ENCODE peak calls at places on chromosomes 6 and 20, in five cellular contexts. X is adrenal gland; P is CD4-positive, alpha-beta T cell; C is neural crest cell; V is endothelial cell of umbilical vein. Y is an unnamed sample.

GRCh38 chr6:74609857-74610256 is 596.0 kb downstream of the COL12A1 start:
- DNase-seq in X (no peak), P (no peak), C (no peak), V (peak; percentile 75), Y (no peak)

GRCh38 chr6:26175428-26176181 is 88.4 kb downstream of the HFE start:
- DNase-seq in X (no peak), P (peak; percentile 30), C (peak; percentile 32), V (peak; percentile 85), Y (no peak)

GRCh38 chr6:9484091-9484490 is 930.8 kb downstream of the TFAP2A start:
- DNase-seq in X (no peak), P (no peak), C (no peak), V (peak; percentile 41), Y (no peak)

GRCh38 chr6:6973721-6974120 is 134.0 kb upstream of the RREB1 start:
- DNase-seq in X (no peak), P (no peak), C (no peak), V (no peak), Y (no peak)

GRCh38 chr20:33827629-33828325 is 16.6 kb downstream of the CHMP4B start:
- DNase-seq in X (no peak), P (no peak), C (no peak), V (no peak), Y (no peak)

GRCh38 chr6:16392010-16392409 is 153.6 kb downstream of the GMPR start:
- DNase-seq in X (peak; percentile 90), P (no peak), C (no peak), V (no peak), Y (no peak)

GRCh38 chr20:39282619-39283092 is 320.5 kb downstream of the DHX35 start:
- DNase-seq in X (no peak), P (no peak), C (no peak), V (no peak), Y (no peak)

GRCh38 chr6:25263602-25264001 is 15.6 kb upstream of the CARMIL1 start:
- DNase-seq in X (no peak), P (no peak), C (no peak), V (no peak), Y (no peak)

GRCh38 chr20:18543932-18544331 is 23.3 kb upstream of the SMIM26 start:
- DNase-seq in X (no peak), P (no peak), C (no peak), V (no peak), Y (no peak)

GRCh38 chr6:160661129-160661723 is 2.8 kb downstream of the LPA start:
- DNase-seq in X (no peak), P (no peak), C (no peak), V (no peak), Y (no peak)

GRCh38 chr6:137819740-137820139 is 47.3 kb upstream of the TNFAIP3 start:
- DNase-seq in X (no peak), P (no peak), C (no peak), V (peak; percentile 39), Y (no peak)

GRCh38 chr20:14344746-14345145 is 7.3 kb upstream of the FLRT3 start:
- DNase-seq in X (no peak), P (no peak), C (no peak), V (no peak), Y (no peak)

GRCh38 chr6:1297746-1298145 is 14.2 kb upstream of the FOXQ1 start:
- DNase-seq in X (no peak), P (no peak), C (no peak), V (no peak), Y (no peak)

GRCh38 chr6:52697903-52698302 is 27.0 kb downstream of the TMEM14A start:
- DNase-seq in X (no peak), P (no peak), C (no peak), V (peak; percentile 14), Y (no peak)
- TF ChIP-seq CTCF in X (no peak), P (no peak), C (no peak), V (no peak), Y (peak; percentile 9)

DNA sequence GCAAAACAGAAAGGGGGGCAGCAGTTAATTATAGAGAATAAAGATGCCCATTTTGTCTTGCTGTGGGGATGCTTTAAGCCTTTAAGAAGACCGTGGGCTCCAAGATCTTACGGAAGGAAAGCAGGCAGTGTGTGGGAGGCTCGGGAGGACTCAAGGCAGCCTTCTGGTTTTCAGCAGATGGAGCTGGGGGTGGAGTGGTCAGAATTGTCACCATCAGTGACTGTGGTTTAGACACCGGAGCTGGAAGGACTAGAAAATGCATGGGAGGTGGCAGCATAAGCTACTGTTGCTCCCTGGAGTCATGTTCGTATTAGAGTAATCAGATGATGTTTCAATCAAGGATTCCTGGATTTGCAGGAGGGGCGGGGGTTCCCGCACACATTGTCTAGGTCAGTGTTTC is 3.7 kb downstream of the PHACTR1 start:
- DNase-seq in X (no peak), P (no peak), C (no peak), V (no peak), Y (no peak)
- TF ChIP-seq CTCF in X (no peak), P (no peak), C (no peak), V (no peak), Y (no peak)

GRCh38 chr20:35601990-35602389 is 13.6 kb upstream of the SPAG4 start:
- DNase-seq in X (no peak), P (no peak), C (no peak), V (no peak), Y (no peak)

GRCh38 chr20:35603695-35604443 is 11.8 kb upstream of the SPAG4 start:
- DNase-seq in X (no peak), P (no peak), C (no peak), V (no peak), Y (no peak)

GRCh38 chr20:35606127-35606526 is 9.5 kb upstream of the SPAG4 start:
- DNase-seq in X (no peak), P (no peak), C (no peak), V (no peak), Y (no peak)

GRCh38 chr20:35602851-35603495 is 12.7 kb upstream of the SPAG4 start:
- DNase-seq in X (no peak), P (no peak), C (no peak), V (no peak), Y (no peak)

DNA sequence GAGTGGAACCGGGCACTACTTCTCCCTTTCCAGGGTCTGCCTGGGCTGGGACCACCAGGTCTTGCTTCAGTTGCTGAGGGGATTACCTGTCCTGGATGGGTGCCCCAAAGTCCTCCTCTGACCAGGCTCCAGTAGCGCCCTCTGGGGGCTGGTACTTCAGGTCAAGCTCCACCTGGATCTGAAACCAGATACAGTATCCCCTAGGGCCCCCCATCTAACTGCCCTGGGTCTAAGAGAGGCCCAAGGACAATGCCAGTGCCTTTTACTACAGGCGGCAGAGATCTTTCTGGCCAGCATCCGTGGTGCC is 11.2 kb upstream of the SPAG4 start:
- DNase-seq in X (no peak), P (no peak), C (no peak), V (peak; percentile 23), Y (no peak)
- TF ChIP-seq CTCF in X (peak; percentile 7), P (peak; percentile 19), C (no peak), V (peak; percentile 39), Y (peak; percentile 27)

GRCh38 chr20:62683136-62683535 is 25.5 kb upstream of the NTSR1 start:
- DNase-seq in X (no peak), P (no peak), C (no peak), V (no peak), Y (no peak)
- TF ChIP-seq CTCF in X (no peak), P (no peak), C (no peak), V (no peak), Y (no peak)

DNA sequence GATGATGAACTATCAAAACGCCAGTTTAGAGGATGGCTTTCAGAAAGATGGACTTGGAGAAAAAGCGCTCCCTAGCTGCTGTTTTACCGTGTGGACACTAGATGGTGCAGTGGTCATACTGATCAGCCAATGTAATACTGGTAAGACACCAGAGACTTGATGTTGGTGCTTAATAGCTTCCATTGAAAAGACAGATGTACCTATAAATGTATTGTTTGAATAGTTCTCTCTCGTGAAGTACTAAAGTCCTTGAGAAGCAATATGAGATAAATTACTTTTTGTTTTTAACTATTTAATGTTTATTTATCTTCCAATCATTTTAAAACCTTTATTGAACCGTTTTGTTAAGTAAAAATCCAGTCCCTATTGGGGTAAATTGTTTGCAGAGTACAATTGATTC is 63.9 kb upstream of the FUCA2 start:
- DNase-seq in X (peak; percentile 86), P (peak; percentile 22), C (peak; percentile 61), V (peak; percentile 78), Y (peak; percentile 22)
- TF ChIP-seq CTCF in X (peak; percentile 94), P (peak; percentile 85), C (peak; percentile 97), V (peak; percentile 71), Y (peak; percentile 88)

GRCh38 chr20:1813101-1813529 is 82.1 kb upstream of the SIRPA start:
- DNase-seq in X (peak; percentile 87), P (no peak), C (no peak), V (peak; percentile 92), Y (no peak)
- TF ChIP-seq CTCF in X (no peak), P (no peak), C (no peak), V (no peak), Y (no peak)

DNA sequence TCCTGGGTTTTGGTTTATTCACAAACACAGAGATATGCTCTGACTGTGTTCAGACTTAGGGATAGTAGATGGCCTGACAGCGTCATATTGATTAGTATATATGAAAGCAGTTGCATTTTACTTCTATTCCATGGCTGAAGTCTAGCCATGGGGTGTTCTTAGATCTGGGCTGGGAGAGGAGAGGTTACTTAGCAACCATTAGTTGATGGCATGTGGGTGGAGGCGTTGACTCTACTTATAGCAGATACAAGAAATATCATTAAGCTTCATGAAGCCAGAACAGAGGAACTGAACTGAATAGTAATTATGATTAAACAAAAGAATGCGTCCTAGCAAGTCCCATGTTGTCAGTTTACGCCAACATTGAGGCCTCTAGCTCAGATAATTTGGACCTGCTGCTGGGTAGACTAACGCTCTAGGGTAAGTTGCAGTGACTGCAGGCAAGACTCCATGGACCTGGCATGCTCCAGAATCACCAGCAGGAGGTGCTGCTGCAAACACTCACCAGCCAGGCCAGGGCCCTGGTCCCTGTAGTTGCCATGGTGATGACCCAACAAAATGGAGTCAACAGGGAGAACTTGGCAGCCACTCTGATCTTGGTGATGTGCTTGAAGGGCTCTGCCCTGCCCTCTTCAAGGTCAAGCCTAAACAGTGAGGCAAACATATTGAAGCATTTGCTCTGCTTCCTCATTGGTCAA is 477.4 kb downstream of the PREX1 start:
- DNase-seq in X (no peak), P (no peak), C (no peak), V (no peak), Y (no peak)
- TF ChIP-seq CTCF in X (no peak), P (no peak), C (peak; percentile 51), V (peak; percentile 13), Y (no peak)

DNA sequence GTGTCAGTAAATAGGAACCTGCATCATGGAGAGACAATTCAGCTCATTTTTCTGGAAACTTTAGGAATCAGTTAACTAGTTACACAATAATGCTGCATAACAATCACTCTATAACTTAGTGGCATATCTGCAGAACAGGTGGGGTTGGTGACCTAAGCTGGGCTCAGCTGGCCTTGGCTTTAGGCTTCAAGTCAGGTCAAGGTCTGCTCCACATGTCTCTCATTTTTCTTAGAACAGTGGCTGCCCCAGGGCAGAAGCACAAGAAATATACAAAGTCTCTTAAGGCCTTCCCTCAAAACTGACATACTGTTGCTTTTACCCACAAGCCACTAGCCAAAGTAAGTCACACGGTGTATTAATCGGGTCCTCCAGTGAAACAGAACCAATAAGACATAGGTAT is 14.1 kb upstream of the ISM1 start:
- DNase-seq in X (no peak), P (no peak), C (no peak), V (no peak), Y (no peak)
- TF ChIP-seq CTCF in X (no peak), P (no peak), C (no peak), V (no peak), Y (no peak)